ENCODE peak calls at places on chromosome 7, in ten cellular contexts. A is ovary, U is GM12878, D is esophagus muscularis mucosa, Y is endothelial cell of umbilical vein, Q is A549, V is heart left ventricle, J is tibial nerve, C is suprapubic skin, N is uterus. T is an unnamed sample. For H3K4me1, the result is how much of the 10 kb centered on the place peaks cover.

GRCh38 chr7:3861941-3862340 is 560.9 kb downstream of the SDK1 start:
- DNase-seq in A (peak), U (peak), D (no peak), Y (peak), Q (no peak), V (no peak), J (peak), C (peak), N (peak), T (no peak)

GRCh38 chr7:111796671-111797070 is 234.4 kb upstream of the IMMP2L start:
- DNase-seq in A (no peak), U (no peak), D (no peak), Y (no peak), Q (peak), V (no peak), J (no peak), C (no peak), N (no peak), T (no peak)

GRCh38 chr7:28165971-28166955 is 14.3 kb downstream of the JAZF1 start:
- DNase-seq in A (no peak), U (no peak), D (no peak), Y (no peak), Q (no peak), V (no peak), J (no peak), C (no peak), N (no peak), T (no peak)

GRCh38 chr7:157347217-157347904 is 10.6 kb downstream of the DNAJB6 start:
- DNase-seq in A (peak), U (no peak), D (no peak), Y (no peak), Q (peak), V (no peak), J (peak), C (no peak), N (peak), T (no peak)

GRCh38 chr7:116377721-116378120 is 121.8 kb upstream of the CAV2 start:
- DNase-seq in A (no peak), U (no peak), D (no peak), Y (no peak), Q (no peak), V (no peak), J (no peak), C (no peak), N (no peak), T (no peak)

GRCh38 chr7:28135760-28136159 is 44.8 kb downstream of the JAZF1 start:
- DNase-seq in A (no peak), U (no peak), D (no peak), Y (peak), Q (no peak), V (no peak), J (no peak), C (no peak), N (no peak), T (no peak)

GRCh38 chr7:157465597-157466348 is 129.0 kb downstream of the DNAJB6 start:
- DNase-seq in A (no peak), U (no peak), D (no peak), Y (no peak), Q (no peak), V (no peak), J (peak), C (no peak), N (no peak), T (no peak)

GRCh38 chr7:142806957-142807356 is 36.2 kb downstream of the PRSS2 start:
- DNase-seq in A (no peak), U (no peak), D (no peak), Y (no peak), Q (no peak), V (no peak), J (no peak), C (no peak), N (no peak), T (no peak)

GRCh38 chr7:18623389-18623788 is 127.8 kb downstream of the HDAC9 start:
- DNase-seq in A (no peak), U (no peak), D (no peak), Y (no peak), Q (no peak), V (no peak), J (no peak), C (no peak), N (no peak), T (no peak)

GRCh38 chr7:86469680-86470295 is 173.9 kb upstream of the GRM3 start:
- DNase-seq in A (no peak), U (peak), D (no peak), Y (peak), Q (peak), V (no peak), J (peak), C (no peak), N (no peak), T (no peak)

GRCh38 chr7:164882-165660 is 27.3 kb upstream of the FAM20C start:
- DNase-seq in A (no peak), U (no peak), D (no peak), Y (no peak), Q (no peak), V (peak), J (no peak), C (peak), N (no peak), T (no peak)

GRCh38 chr7:143375298-143376034 is 5.7 kb upstream of the ZYX start:
- DNase-seq in A (no peak), U (no peak), D (no peak), Y (no peak), Q (no peak), V (peak), J (no peak), C (no peak), N (no peak), T (no peak)

GRCh38 chr7:46996972-46997371 is 584.9 kb downstream of the TNS3 start:
- DNase-seq in A (no peak), U (no peak), D (no peak), Y (no peak), Q (no peak), V (no peak), J (no peak), C (no peak), N (no peak), T (no peak)

GRCh38 chr7:47045169-47045568 is 536.7 kb downstream of the TNS3 start:
- DNase-seq in A (peak), U (no peak), D (peak), Y (peak), Q (no peak), V (peak), J (no peak), C (no peak), N (peak), T (no peak)

GRCh38 chr7:75639071-75639892 is 99.5 kb downstream of the HIP1 start:
- DNase-seq in A (peak), U (no peak), D (no peak), Y (peak), Q (peak), V (peak), J (peak), C (no peak), N (peak), T (peak)

GRCh38 chr7:69395072-69395714 is 203.1 kb upstream of the AUTS2 start:
- DNase-seq in A (no peak), U (no peak), D (no peak), Y (no peak), Q (peak), V (no peak), J (peak), C (peak), N (peak), T (no peak)

GRCh38 chr7:158648787-158649186 is 55.8 kb downstream of the NCAPG2 start:
- DNase-seq in A (no peak), U (no peak), D (no peak), Y (no peak), Q (no peak), V (no peak), J (no peak), C (no peak), N (no peak), T (no peak)

GRCh38 chr7:80453699-80454340 is 58.0 kb downstream of the GNAT3 start:
- DNase-seq in A (no peak), U (no peak), D (no peak), Y (peak), Q (peak), V (no peak), J (peak), C (no peak), N (no peak), T (no peak)

GRCh38 chr7:15317215-15317614 is 244.6 kb downstream of the AGMO start:
- DNase-seq in A (no peak), U (no peak), D (no peak), Y (no peak), Q (no peak), V (no peak), J (no peak), C (no peak), N (no peak), T (no peak)

GRCh38 chr7:45082031-45082830 is 6.5 kb downstream of the NACAD start:
- DNase-seq in A (no peak), U (no peak), D (no peak), Y (no peak), Q (no peak), V (no peak), J (no peak), C (no peak), N (no peak), T (no peak)

GRCh38 chr7:111056371-111056770 is 34.6 kb upstream of the LRRN3 start:
- DNase-seq in A (no peak), U (no peak), D (no peak), Y (no peak), Q (no peak), V (no peak), J (no peak), C (no peak), N (no peak), T (no peak)

GRCh38 chr7:87047-87446 is 105.3 kb upstream of the FAM20C start:
- DNase-seq in A (no peak), U (no peak), D (no peak), Y (no peak), Q (no peak), V (no peak), J (no peak), C (no peak), N (no peak), T (no peak)

GRCh38 chr7:102251531-102252372 is 34.9 kb upstream of the SH2B2 start:
- DNase-seq in A (no peak), U (no peak), D (no peak), Y (no peak), Q (no peak), V (no peak), J (no peak), C (no peak), N (no peak), T (no peak)

GRCh38 chr7:115293628-115294236 is 371.8 kb downstream of the MDFIC start:
- DNase-seq in A (no peak), U (no peak), D (no peak), Y (no peak), Q (no peak), V (no peak), J (no peak), C (no peak), N (no peak), T (no peak)

GRCh38 chr7:151115836-151116418 is 29.7 kb downstream of the AGAP3 start:
- DNase-seq in A (no peak), U (no peak), D (no peak), Y (no peak), Q (no peak), V (no peak), J (no peak), C (peak), N (no peak), T (no peak)

GRCh38 chr7:1246170-1246870 is 13.6 kb downstream of the UNCX start:
- DNase-seq in A (no peak), U (no peak), D (no peak), Y (no peak), Q (no peak), V (no peak), J (no peak), C (no peak), N (no peak), T (no peak)

GRCh38 chr7:55033241-55033846 is 14.5 kb downstream of the EGFR start:
- DNase-seq in A (no peak), U (no peak), D (peak), Y (no peak), Q (no peak), V (no peak), J (no peak), C (no peak), N (no peak), T (no peak)

GRCh38 chr7:55030314-55030713 is 11.5 kb downstream of the EGFR start:
- DNase-seq in A (no peak), U (no peak), D (no peak), Y (no peak), Q (no peak), V (no peak), J (no peak), C (no peak), N (no peak), T (no peak)

GRCh38 chr7:55032069-55032699 is 13.4 kb downstream of the EGFR start:
- DNase-seq in A (no peak), U (no peak), D (peak), Y (no peak), Q (no peak), V (no peak), J (no peak), C (no peak), N (no peak), T (no peak)

GRCh38 chr7:55028011-55028410 is 9.2 kb downstream of the EGFR start:
- DNase-seq in A (no peak), U (no peak), D (no peak), Y (no peak), Q (no peak), V (no peak), J (no peak), C (no peak), N (no peak), T (no peak)

GRCh38 chr7:55031075-55031474 is 12.3 kb downstream of the EGFR start:
- DNase-seq in A (no peak), U (no peak), D (no peak), Y (no peak), Q (no peak), V (no peak), J (no peak), C (no peak), N (no peak), T (no peak)
- H3K4me1 ChIP-seq in A (under half), U (under half), D (under half), Y (under half), Q (half or more), V (under half), J (under half), C (half or more), N (under half), T (under half)

GRCh38 chr7:70694357-70694908 is 437.5 kb upstream of the GALNT17 start:
- DNase-seq in A (peak), U (no peak), D (no peak), Y (no peak), Q (peak), V (peak), J (peak), C (no peak), N (peak), T (no peak)

GRCh38 chr7:70695804-70696104 is 436.2 kb upstream of the GALNT17 start:
- DNase-seq in A (no peak), U (no peak), D (no peak), Y (no peak), Q (no peak), V (no peak), J (peak), C (no peak), N (no peak), T (no peak)

GRCh38 chr7:70694909-70695803 is 436.8 kb upstream of the GALNT17 start:
- DNase-seq in A (peak), U (no peak), D (no peak), Y (no peak), Q (no peak), V (no peak), J (no peak), C (peak), N (no peak), T (no peak)

GRCh38 chr7:70693300-70693689 is 438.6 kb upstream of the GALNT17 start:
- DNase-seq in A (peak), U (no peak), D (no peak), Y (no peak), Q (peak), V (no peak), J (peak), C (no peak), N (no peak), T (no peak)

DNA sequence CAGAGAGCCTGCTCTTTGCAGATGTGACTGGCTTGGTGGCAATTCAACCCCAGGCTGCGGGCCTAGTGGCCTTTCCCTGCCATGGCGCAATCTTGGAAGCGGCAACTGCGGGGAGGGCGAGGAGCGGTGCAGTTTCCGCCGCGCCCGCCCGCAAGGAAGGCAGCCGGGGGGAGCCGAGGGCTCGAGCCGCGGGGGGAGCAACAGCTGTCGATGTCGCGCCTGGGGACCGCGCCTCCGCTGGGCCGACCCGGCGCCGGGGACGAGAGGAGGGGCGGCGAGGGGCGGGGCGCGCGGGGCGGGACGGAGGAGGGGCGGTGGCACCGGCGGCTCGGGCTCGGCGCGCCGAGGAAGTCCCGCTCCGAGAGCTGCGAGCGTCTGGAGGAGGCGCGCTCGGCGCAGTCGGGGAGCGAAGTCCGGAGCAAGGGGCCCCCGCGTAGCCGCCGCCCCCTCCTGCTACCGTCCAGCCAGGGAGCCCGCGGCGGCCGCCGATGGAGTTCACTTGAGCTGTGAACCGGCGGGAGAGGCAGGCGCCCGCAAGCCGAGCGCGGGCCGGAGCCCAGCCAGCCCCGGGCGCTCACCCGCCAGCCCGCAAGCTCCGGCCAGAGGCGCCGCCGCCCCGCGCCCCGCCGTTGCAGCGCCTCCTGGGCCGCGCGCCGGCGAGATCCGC is 438.1 kb upstream of the GALNT17 start:
- DNase-seq in A (peak), U (no peak), D (peak), Y (no peak), Q (peak), V (peak), J (peak), C (peak), N (peak), T (peak)
- TF ChIP-seq POLR2A in A (no peak), U (peak), D (no peak), Y (no peak), Q (no peak), V (no peak), J (peak), C (peak), N (no peak), T (no peak)

GRCh38 chr7:22563621-22564241 is 63.7 kb upstream of the STEAP1B start:
- DNase-seq in A (no peak), U (no peak), D (peak), Y (peak), Q (no peak), V (no peak), J (no peak), C (no peak), N (no peak), T (no peak)
- H3K4me1 ChIP-seq in A (under half), U (under half), D (half or more), Y (half or more), Q (half or more), V (under half), J (under half), C (half or more), N (under half), T (under half)

GRCh38 chr7:30829476-30829875 is 58.3 kb downstream of the MINDY4 start:
- DNase-seq in A (no peak), U (no peak), D (peak), Y (no peak), Q (no peak), V (no peak), J (no peak), C (no peak), N (no peak), T (no peak)

GRCh38 chr7:30828591-30828990 is 57.4 kb downstream of the MINDY4 start:
- DNase-seq in A (no peak), U (no peak), D (peak), Y (no peak), Q (no peak), V (no peak), J (no peak), C (no peak), N (no peak), T (no peak)

GRCh38 chr7:30831936-30832335 is 60.7 kb downstream of the MINDY4 start:
- DNase-seq in A (no peak), U (no peak), D (peak), Y (no peak), Q (no peak), V (no peak), J (no peak), C (no peak), N (no peak), T (no peak)

GRCh38 chr7:30835396-30835915 is 64.2 kb downstream of the MINDY4 start:
- DNase-seq in A (no peak), U (no peak), D (peak), Y (no peak), Q (no peak), V (no peak), J (no peak), C (no peak), N (no peak), T (no peak)

GRCh38 chr7:30831227-30831626 is 60.0 kb downstream of the MINDY4 start:
- DNase-seq in A (no peak), U (no peak), D (peak), Y (no peak), Q (no peak), V (no peak), J (no peak), C (no peak), N (no peak), T (no peak)
- TF ChIP-seq POLR2A in A (no peak), U (no peak), D (no peak), Y (no peak), Q (no peak), V (no peak), J (no peak), C (no peak), N (no peak), T (no peak)

DNA sequence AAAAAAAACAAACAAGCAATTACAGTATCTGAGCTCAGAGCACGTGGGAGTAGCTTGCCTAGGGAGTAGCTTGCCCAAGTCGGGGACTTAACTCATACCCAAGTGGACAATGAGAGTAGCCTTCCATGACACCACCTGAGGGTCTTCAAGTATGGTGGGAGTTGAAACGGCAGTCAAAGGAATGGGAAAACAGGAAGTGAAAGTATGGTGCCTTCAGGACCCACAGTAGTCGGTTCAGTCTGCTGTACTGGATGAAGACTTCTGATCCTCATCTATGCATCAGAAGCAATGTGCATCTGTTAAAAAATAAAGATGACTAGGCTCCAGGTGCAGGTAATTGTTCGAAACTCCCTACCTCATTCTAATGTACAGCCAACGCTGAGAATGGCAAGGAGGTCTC is 10.5 kb downstream of the VOPP1 start:
- DNase-seq in A (no peak), U (no peak), D (no peak), Y (no peak), Q (no peak), V (no peak), J (no peak), C (no peak), N (no peak), T (no peak)
- H3K4me1 ChIP-seq in A (under half), U (half or more), D (under half), Y (under half), Q (under half), V (under half), J (under half), C (under half), N (under half), T (under half)

DNA sequence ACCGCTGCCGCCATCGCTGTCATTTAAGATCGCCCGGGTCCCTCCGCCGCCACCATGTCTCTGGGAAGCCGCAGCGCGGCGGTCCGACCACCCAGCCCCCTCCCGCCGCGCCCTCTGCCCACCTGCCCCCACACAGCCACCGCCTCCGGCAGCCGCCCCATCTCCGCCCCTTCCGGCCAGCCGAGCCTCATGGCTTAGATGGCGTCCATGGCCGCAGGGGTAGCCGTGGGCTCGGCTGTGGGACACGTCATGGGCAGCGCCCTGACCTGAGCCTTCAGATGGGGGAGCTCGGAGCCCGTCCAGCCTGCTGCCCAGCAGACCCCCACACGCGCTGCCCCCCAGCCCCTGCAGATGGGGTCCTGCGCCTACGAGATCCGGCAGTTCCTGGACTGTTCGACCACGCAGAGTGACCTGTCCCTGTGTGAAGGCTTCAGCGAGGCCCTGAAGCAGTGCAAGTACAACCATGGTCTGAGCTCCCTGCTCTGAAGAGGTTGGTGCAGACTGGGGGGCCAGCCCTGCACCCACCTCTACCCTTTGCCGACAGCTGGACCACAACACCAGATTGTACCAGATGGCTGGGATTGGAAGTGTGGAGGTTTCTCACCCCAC is 38.0 kb upstream of the TARP start:
- DNase-seq in A (no peak), U (no peak), D (no peak), Y (no peak), Q (peak), V (peak), J (no peak), C (no peak), N (no peak), T (no peak)
- TF ChIP-seq POLR2A in A (no peak), U (peak), D (no peak), Y (no peak), Q (peak), V (no peak), J (no peak), C (no peak), N (no peak), T (no peak)